ENCODE peak calls at places on chromosomes 7 and 10, in four cellular contexts. T, G, C and R are unnamed samples.

GRCh38 chr7:13179011-13179574 is 491.7 kb downstream of the ARL4A start:
- DNase-seq in T (no peak), G (no peak), C (no peak), R (no peak)

GRCh38 chr10:91907914-91908357 is 1.4 kb downstream of the FGFBP3 start:
- DNase-seq in C (no peak), T (no peak), G (no peak), R (no peak)

GRCh38 chr10:97494151-97494550 is 4.1 kb downstream of the MMS19 start:
- DNase-seq in C (no peak), T (no peak), G (no peak), R (no peak)

GRCh38 chr10:57961487-57961886 is 306.2 kb downstream of the IPMK start:
- DNase-seq in C (no peak), G (no peak), T (no peak), R (no peak)

GRCh38 chr7:146366938-146367337 is 250.3 kb downstream of the CNTNAP2 start:
- DNase-seq in G (no peak), C (no peak), T (no peak), R (no peak)

GRCh38 chr10:17847586-17848296 is 38.6 kb downstream of the MRC1 start:
- DNase-seq in G (no peak), T (no peak), C (no peak), R (no peak)

GRCh38 chr10:60684091-60684490 is 94.2 kb upstream of the CDK1 start:
- DNase-seq in T (no peak), C (no peak), G (no peak), R (no peak)

GRCh38 chr10:117004627-117005453 is at the start of gene SHTN1:
- DNase-seq in G (peak), T (peak), C (peak), R (peak)

GRCh38 chr10:72794260-72794659 is 99.3 kb upstream of the OIT3 start:
- DNase-seq in T (no peak), C (no peak), G (no peak), R (no peak)

GRCh38 chr10:32957341-32958084 is 517 bp downstream of the ITGB1 start:
- DNase-seq in G (peak), T (no peak), C (peak), R (peak)

GRCh38 chr10:80582561-80582960 is 44.9 kb downstream of the SH2D4B start:
- DNase-seq in C (no peak), G (no peak), T (no peak), R (no peak)

GRCh38 chr7:158651968-158652555 is 52.5 kb downstream of the NCAPG2 start:
- DNase-seq in G (no peak), T (no peak), C (no peak), R (no peak)

GRCh38 chr7:95316588-95316987 is 7.7 kb downstream of the PON1 start:
- DNase-seq in C (no peak), G (no peak), T (no peak), R (no peak)

GRCh38 chr7:156731651-156732050 is 91.1 kb downstream of the RNF32 start:
- DNase-seq in C (no peak), T (no peak), G (no peak), R (no peak)

GRCh38 chr7:2821161-2821841 is 22.8 kb downstream of the GNA12 start:
- DNase-seq in T (peak), C (no peak), G (no peak), R (no peak)

GRCh38 chr7:26189697-26190096 is 10.8 kb downstream of the HNRNPA2B1 start:
- DNase-seq in G (no peak), T (no peak), C (no peak), R (no peak)

GRCh38 chr7:26189000-26189539 is 11.5 kb downstream of the HNRNPA2B1 start:
- DNase-seq in C (no peak), G (no peak), T (no peak), R (no peak)

GRCh38 chr7:26186364-26187311 is 13.9 kb downstream of the HNRNPA2B1 start:
- DNase-seq in C (no peak), G (no peak), T (no peak), R (no peak)

GRCh38 chr7:26187380-26188290 is 12.9 kb downstream of the HNRNPA2B1 start:
- DNase-seq in G (no peak), T (no peak), C (no peak), R (no peak)

GRCh38 chr7:26188291-26188999 is 12.1 kb downstream of the HNRNPA2B1 start:
- DNase-seq in G (no peak), T (no peak), C (no peak), R (no peak)
- TF ChIP-seq POLR2A in G (no peak), T (peak), C (no peak), R (no peak)

DNA sequence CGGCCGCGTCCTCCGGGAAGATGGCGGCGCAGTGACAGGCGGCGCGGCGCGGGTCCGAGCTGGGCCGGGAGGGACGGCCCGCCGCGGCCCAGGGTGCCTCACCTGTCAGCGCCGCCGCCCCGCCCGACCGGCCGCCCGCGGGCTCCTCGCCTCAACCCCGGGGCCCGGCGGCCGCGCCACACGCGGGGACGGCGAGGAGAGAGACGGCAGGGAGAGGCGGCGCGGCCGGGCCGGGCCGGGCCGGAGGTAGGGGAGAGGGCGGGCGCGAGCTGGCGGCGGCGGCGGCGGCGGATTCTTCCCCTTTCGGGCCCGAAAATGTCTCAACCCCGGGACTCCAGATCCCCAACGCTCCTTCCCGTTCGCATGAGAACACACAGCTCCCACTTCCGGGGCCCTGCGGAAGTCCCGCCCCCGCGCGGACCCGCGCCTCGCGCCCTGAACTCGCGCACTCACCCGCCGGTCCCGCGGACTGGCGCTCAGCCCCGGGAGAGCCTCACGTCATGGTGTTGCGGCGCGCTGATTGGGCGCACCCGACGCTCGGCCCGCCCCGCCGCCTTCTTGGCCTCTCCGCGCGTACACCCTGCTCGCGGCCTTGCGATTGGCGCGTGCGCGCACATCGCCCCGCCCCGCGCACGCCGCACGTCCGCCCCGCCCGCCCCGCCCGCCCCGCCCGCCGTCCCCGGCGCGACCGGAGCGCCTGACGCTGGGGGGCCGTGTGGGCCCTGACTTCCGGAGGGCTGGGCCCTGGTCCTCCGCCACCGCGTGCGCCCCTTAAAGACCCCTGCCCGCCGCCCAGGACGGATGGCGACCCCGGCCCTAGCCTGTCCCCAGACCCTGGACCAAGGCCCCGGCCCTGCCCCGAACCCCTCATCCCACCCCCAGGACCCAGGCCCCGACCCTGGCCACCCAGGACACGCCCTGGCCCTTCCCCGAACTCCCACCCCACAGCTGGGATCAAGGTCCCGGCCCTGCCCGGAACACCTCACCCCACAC is at the start of gene LARP4B:
- DNase-seq in T (peak), C (peak), G (peak), R (peak)
- TF ChIP-seq POLR2A in T (no peak), C (peak), G (no peak), R (peak)

DNA sequence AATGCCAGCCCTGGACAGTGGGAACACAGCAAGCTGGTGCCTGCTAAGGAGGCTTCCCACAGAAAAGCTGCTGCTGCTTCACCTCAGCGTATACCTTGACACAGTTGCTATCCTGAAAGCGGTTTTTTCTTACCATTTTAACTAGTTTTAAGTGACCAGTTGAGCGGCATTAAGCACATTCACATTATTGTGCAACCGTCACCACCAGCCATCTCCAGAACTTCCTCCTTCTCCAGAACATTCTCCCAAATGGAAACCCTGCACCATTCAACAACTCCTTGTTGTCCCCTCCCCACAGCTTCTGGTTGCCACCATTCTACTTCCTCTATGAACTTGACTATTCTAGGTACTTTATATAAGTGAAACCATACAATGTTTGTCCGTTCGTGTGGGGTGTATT is 169.8 kb downstream of the SNX10 start:
- DNase-seq in T (no peak), C (no peak), G (no peak), R (no peak)
- TF ChIP-seq POLR2A in T (no peak), C (no peak), G (no peak), R (no peak)

GRCh38 chr7:98283127-98283886 is 1.8 kb downstream of the BRI3 start:
- DNase-seq in T (no peak), C (peak), G (no peak), R (peak)
- TF ChIP-seq POLR2A in T (no peak), C (peak), G (no peak), R (peak)

GRCh38 chr7:93226310-93226709 is at the start of gene HEPACAM2:
- DNase-seq in G (no peak), T (no peak), C (no peak), R (no peak)

GRCh38 chr7:93228302-93228701 is 2.0 kb upstream of the HEPACAM2 start:
- DNase-seq in C (no peak), T (no peak), G (no peak), R (no peak)

GRCh38 chr7:93231264-93231663 is 902 bp upstream of the VPS50 start:
- DNase-seq in G (no peak), T (no peak), C (no peak), R (no peak)

GRCh38 chr7:93232673-93233018 is 480 bp downstream of the VPS50 start:
- DNase-seq in T (no peak), G (no peak), C (no peak), R (no peak)

DNA sequence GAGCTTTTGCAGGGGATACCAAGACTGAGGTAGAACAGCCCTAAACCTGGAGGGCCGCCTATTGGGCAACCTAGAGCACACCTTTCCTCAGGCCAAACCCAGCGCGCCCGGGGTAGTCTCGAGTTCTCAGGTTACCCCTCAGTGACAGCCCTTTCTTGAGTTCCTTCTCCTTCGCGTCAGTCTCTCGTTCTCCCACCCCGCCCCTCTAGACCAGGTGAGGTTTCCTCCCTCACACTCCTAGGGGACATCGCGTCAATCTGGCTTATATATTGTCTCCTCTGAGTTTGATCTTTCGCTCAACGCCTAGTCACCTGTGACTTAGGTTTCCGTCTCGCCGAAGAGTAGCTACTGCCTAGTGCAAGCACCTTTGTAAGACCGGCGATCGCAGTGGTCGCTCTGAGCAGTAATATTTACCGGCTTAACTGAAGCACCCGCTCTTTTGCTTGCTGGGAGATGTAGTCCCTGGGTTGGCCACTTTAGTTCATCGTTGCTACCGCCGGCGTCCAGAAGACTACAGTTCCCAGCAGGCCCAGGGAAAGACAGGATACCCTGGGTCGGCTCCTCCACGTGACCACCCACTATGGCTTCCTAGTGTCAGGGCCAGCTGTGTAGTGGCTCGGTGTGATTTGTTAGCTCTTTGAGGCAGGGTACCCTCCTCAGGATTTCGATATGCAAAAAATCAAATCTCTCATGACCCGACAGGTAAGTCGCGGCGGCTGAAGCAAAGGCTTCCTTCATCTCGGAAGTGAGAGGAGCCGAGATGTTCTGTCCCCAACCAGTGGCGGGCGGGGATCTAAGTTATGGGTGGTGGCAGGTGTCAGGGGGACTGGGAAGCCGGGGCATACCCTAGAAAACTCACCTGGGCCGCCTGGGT is at the start of gene VPS50:
- DNase-seq in C (peak), T (peak), G (peak), R (peak)
- TF ChIP-seq POLR2A in C (peak), T (peak), G (no peak), R (peak)

DNA sequence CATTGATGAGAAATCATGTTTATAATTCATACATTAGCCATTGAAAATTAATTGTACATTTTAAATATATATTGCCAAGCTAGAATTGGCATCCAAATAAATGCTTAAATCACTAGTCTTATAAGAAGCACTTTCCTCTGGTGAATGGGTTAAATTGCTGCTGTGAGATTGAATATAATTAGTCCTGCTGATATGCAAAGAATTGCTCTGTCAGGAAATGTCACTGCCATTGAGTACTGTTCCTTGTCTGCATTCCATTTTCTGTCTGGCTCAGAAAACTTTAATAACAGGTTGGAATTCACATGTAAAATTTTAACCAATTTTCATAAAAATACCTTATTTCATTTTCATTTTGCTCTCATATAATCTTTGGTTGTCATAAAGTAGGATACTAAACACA is 589.1 kb downstream of the MAGI2 start:
- DNase-seq in T (no peak), G (no peak), C (no peak), R (no peak)
- TF ChIP-seq POLR2A in T (no peak), G (no peak), C (no peak), R (no peak)

GRCh38 chr10:88045116-88045515 is 181.7 kb downstream of the PTEN start:
- DNase-seq in G (no peak), C (no peak), T (no peak), R (no peak)

GRCh38 chr10:88041243-88042161 is 178.1 kb downstream of the PTEN start:
- DNase-seq in T (no peak), C (no peak), G (no peak), R (no peak)

GRCh38 chr10:88039496-88040200 is 176.2 kb downstream of the PTEN start:
- DNase-seq in G (no peak), C (no peak), T (no peak), R (no peak)

GRCh38 chr10:88045544-88046415 is 182.4 kb downstream of the PTEN start:
- DNase-seq in C (no peak), T (no peak), G (no peak), R (no peak)

DNA sequence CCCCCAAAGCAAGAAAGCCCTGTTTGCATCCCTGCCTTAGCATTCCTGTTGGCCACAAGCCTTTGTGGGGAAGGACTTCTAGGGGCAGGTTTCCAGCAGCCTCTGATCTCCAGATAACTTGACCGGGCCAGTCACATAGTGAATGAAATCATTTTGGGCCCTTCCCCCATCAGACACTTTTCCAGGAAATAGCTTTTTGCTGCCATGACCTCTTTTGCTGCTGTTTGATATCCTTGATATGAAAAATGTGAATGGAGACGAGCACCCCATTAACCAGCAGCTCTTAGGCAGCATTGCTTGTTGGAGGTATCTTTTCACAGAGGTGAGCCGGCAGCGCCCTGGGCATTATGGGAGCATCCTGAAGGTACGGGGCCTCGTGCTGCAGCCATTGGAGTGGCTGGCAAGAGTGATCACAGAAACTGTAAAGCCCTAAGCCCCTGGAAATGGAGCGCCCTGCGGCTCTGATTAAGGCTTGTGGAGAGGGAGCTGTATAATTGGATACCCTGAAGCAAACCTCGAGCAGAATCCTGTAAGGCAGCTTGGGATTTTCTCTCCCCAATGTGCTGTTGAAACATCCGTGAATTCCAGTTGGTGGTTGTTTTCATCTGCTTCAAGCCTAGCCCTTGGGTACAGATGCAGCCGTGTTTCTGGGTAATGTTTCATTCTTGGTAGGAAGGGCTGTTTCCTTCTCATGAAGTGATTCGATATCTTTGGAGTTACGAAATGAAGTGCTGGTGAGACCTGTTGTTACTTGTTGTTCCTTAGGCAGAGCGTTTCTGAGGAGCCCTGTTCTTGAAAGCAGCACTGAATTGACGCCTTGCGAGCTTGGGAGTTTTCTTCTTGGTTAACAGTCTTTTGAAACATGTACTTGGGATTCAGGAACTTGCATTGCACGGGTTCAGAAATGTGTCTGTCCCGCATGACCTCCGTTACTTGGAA is 179.0 kb downstream of the PTEN start:
- DNase-seq in C (no peak), G (no peak), T (no peak), R (no peak)
- TF ChIP-seq POLR2A in C (no peak), G (no peak), T (no peak), R (no peak)

DNA sequence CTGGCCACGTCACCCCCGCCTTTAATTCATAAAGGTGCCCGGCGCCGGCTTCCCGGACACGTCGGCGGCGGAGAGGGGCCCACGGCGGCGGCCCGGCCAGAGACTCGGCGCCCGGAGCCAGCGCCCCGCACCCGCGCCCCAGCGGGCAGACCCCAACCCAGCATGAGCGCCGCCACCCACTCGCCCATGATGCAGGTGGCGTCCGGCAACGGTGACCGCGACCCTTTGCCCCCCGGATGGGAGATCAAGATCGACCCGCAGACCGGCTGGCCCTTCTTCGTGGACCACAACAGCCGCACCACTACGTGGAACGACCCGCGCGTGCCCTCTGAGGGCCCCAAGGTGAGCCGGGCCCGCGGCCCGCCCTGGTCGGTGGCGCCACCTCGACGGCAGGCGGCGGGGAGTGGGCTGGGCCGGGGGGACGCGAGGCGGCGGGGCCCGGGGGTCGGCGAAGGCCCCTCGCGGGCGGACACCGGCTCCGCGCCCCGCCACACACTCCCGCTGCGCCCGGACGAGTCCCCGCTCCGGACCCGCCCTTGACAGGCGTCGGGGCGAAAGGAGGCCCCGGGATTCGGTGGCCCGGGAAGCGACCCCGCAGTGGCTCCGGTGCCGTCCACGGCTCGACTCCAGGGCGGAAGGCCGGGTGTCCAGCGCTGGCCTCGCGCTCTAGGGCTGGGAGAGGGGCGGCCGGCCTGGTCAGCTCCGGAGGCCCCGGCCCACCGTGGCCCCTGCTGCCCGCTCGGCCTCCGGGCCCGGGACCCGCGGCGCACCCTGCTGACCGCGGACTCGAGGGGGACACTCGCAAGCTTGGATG is 541 bp downstream of the BAG3 start:
- DNase-seq in T (no peak), G (no peak), C (peak), R (peak)
- TF ChIP-seq POLR2A in T (no peak), G (no peak), C (no peak), R (no peak)

GRCh38 chr10:93620925-93621324 is 8.6 kb downstream of the PDE6C start:
- DNase-seq in G (no peak), C (no peak), T (no peak), R (no peak)

DNA sequence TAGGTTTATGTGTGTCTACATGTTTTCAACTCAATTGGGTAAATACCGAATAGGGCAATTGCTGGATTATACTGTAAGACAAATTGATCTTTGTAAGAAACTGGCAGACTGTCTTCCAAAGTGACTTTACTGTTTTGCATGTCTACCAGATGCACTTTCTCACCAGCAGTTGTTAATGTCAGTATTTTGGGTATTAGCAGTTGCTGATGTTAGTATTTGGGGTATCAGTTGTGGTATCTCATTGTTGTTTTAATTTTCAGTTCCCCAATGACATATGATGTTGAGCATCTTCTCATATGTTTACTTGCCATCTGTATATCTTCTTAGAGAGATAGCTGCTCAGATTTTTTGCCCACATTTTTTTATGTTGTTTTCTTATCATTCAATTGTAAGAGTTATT is 10.6 kb downstream of the PDE6C start:
- DNase-seq in G (no peak), C (no peak), T (no peak), R (no peak)
- TF ChIP-seq POLR2A in G (no peak), C (no peak), T (no peak), R (no peak)